ENCODE peak calls at places on chromosomes 16 and 17, in eight cellular contexts. E is psoas muscle; K is CD8-positive, alpha-beta T cell; G is tibial nerve; X is heart left ventricle; P is uterus; Y is ovary; V is heart right ventricle. J is an unnamed sample.

GRCh38 chr17:48582750-48583069 is 4.6 kb upstream of the HOXB4 start:
- DNase-seq in E (no peak), K (no peak), G (no peak), X (no peak), P (no peak), Y (no peak), V (no peak), J (no peak)

GRCh38 chr16:87350031-87350430 is 32.8 kb upstream of the C16orf95 start:
- DNase-seq in E (no peak), K (no peak), G (no peak), X (no peak), P (no peak), Y (no peak), V (peak; percentile 1), J (no peak)

GRCh38 chr17:81445642-81446500 is 50.6 kb downstream of the BAHCC1 start:
- DNase-seq in E (no peak), K (no peak), G (no peak), X (no peak), P (no peak), Y (no peak), V (no peak), J (no peak)

GRCh38 chr17:51795401-51795800 is 363.1 kb downstream of the CA10 start:
- DNase-seq in E (no peak), K (no peak), G (no peak), X (no peak), P (no peak), Y (no peak), V (no peak), J (no peak)

GRCh38 chr16:983044-984030 is 1.8 kb downstream of the SOX8 start:
- DNase-seq in E (no peak), K (no peak), G (no peak), X (no peak), P (no peak), Y (no peak), V (no peak), J (no peak)

GRCh38 chr17:55086635-55087058 is 118.1 kb downstream of the STXBP4 start:
- DNase-seq in E (no peak), K (no peak), G (no peak), X (no peak), P (no peak), Y (no peak), V (no peak), J (no peak)

GRCh38 chr17:59829217-59830006 is 63.3 kb downstream of the TUBD1 start:
- DNase-seq in E (no peak), K (no peak), G (no peak), X (no peak), P (peak; percentile 60), Y (no peak), V (no peak), J (no peak)

GRCh38 chr16:814974-815373 is 14.4 kb upstream of the GNG13 start:
- DNase-seq in E (no peak), K (no peak), G (no peak), X (no peak), P (no peak), Y (no peak), V (no peak), J (no peak)

GRCh38 chr16:85491798-85492616 is 121.1 kb upstream of the GSE1 start:
- DNase-seq in E (peak; percentile 75), K (no peak), G (no peak), X (peak; percentile 91), P (peak; percentile 67), Y (peak; percentile 86), V (peak; percentile 78), J (peak; percentile 64)

GRCh38 chr16:4894276-4895150 is 42.4 kb downstream of the PPL start:
- DNase-seq in E (no peak), K (no peak), G (no peak), X (no peak), P (no peak), Y (no peak), V (no peak), J (no peak)

GRCh38 chr17:74340470-74341023 is 14.5 kb downstream of the KIF19 start:
- DNase-seq in E (no peak), K (no peak), G (no peak), X (no peak), P (no peak), Y (no peak), V (no peak), J (no peak)

GRCh38 chr16:7601100-7601499 is 268.5 kb downstream of the RBFOX1 start:
- DNase-seq in E (no peak), K (no peak), G (no peak), X (no peak), P (no peak), Y (no peak), V (no peak), J (no peak)

GRCh38 chr17:35766903-35767510 is 6.3 kb downstream of the C17orf50 start:
- DNase-seq in E (no peak), K (no peak), G (no peak), X (no peak), P (no peak), Y (no peak), V (no peak), J (no peak)

GRCh38 chr17:66406701-66407644 is 104.6 kb downstream of the PRKCA start:
- DNase-seq in E (no peak), K (no peak), G (no peak), X (no peak), P (no peak), Y (no peak), V (no peak), J (no peak)

GRCh38 chr17:62030264-62030663 is 34.8 kb downstream of the MED13 start:
- DNase-seq in E (no peak), K (no peak), G (no peak), X (no peak), P (no peak), Y (no peak), V (no peak), J (no peak)

GRCh38 chr17:50051082-50051576 is 4.8 kb upstream of the ITGA3 start:
- DNase-seq in E (no peak), K (peak; percentile 14), G (no peak), X (no peak), P (no peak), Y (no peak), V (no peak), J (no peak)

DNA sequence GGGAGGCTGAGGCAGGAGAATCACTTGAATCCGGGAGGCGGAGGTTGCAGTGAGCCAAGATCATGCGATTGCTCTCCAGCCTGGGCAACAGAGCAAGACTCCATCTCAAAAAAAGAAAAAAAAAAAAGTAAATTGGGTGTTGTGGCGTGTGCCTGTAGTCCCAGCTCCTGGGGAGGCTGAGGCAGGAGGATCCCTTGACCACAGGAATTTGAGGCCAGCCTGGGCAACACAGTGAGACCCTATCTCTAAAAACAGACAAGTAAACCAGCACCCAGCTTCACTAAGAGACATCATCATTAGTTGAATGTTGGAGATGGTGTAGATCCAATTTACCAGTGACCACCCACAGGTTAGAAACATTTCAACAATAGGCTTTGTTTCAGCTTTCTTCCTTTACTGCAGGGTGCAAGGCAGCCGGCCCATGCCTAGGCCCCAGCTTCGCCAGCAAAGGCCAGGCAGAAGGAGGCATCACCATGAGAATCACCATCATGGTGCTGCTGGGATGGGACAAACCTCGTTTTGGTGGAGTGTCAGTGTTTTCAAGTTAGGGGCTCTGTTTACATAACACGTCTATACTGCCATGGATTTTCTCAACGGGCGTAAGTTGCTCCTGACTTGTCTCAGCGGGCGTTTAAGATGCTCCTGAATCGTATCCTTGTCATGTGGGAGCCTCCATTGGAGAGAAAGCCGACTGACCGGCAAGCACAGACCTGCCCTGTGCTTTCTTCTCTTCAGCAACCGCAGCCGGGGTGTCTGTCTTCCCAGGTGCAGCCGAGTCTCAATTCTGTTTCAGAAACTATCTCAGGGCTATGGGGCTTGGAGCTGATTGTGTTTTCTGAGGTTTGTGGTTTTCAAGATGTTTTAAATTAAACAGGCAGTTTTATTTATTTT is 7.3 kb downstream of the TCF25 start:
- DNase-seq in E (no peak), K (no peak), G (no peak), X (no peak), P (no peak), Y (no peak), V (no peak), J (no peak)
- H3K4me1 ChIP-seq in E (no peaks in the 10 kb centered on the region), K (no peaks in the 10 kb centered on the region), G (no peaks in the 10 kb centered on the region), X (peaks cover 3% of the 10 kb centered on the region), P (no peaks in the 10 kb centered on the region), Y (no peaks in the 10 kb centered on the region), V (no peaks in the 10 kb centered on the region), J (no peaks in the 10 kb centered on the region)

GRCh38 chr16:24906199-24906808 is 60.5 kb downstream of the SLC5A11 start:
- DNase-seq in E (no peak), K (no peak), G (no peak), X (no peak), P (no peak), Y (no peak), V (no peak), J (no peak)
- TF ChIP-seq CTCF in E (peak; percentile 38), K (no peak), G (peak; percentile 30), X (no peak), P (peak; percentile 15), Y (no peak), V (peak; percentile 45), J (no peak)

GRCh38 chr17:38464251-38464722 is 36.0 kb downstream of the ARHGAP23 start:
- DNase-seq in E (peak; percentile 72), K (no peak), G (peak; percentile 47), X (peak; percentile 82), P (peak; percentile 71), Y (peak; percentile 80), V (peak; percentile 72), J (no peak)
- H3K4me1 ChIP-seq in E (peaks cover 45% of the 10 kb centered on the region), K (no peaks in the 10 kb centered on the region), G (peaks cover 32% of the 10 kb centered on the region), X (peaks cover 79% of the 10 kb centered on the region), P (peaks cover 26% of the 10 kb centered on the region), Y (peaks cover 23% of the 10 kb centered on the region), V (peaks cover 93% of the 10 kb centered on the region), J (no peaks in the 10 kb centered on the region)

GRCh38 chr17:8426094-8426720 is 9.5 kb upstream of the NDEL1 start:
- DNase-seq in E (no peak), K (no peak), G (no peak), X (no peak), P (no peak), Y (no peak), V (no peak), J (peak; percentile 66)

GRCh38 chr17:8430966-8431365 is 4.7 kb upstream of the NDEL1 start:
- DNase-seq in E (peak; percentile 71), K (no peak), G (no peak), X (peak; percentile 71), P (peak; percentile 93), Y (peak; percentile 70), V (peak; percentile 56), J (no peak)

GRCh38 chr17:8421571-8421970 is 14.1 kb upstream of the NDEL1 start:
- DNase-seq in E (no peak), K (no peak), G (no peak), X (no peak), P (no peak), Y (no peak), V (no peak), J (no peak)

GRCh38 chr17:8426802-8427201 is 8.9 kb upstream of the NDEL1 start:
- DNase-seq in E (no peak), K (no peak), G (no peak), X (no peak), P (no peak), Y (no peak), V (no peak), J (no peak)
- TF ChIP-seq CTCF in E (no peak), K (no peak), G (no peak), X (no peak), P (no peak), Y (no peak), V (no peak), J (no peak)

GRCh38 chr17:64016974-64017373 is 3.5 kb downstream of the ICAM2 start:
- DNase-seq in E (no peak), K (no peak), G (no peak), X (no peak), P (no peak), Y (no peak), V (no peak), J (no peak)
- H3K4me1 ChIP-seq in E (peaks cover 11% of the 10 kb centered on the region), K (peaks cover 75% of the 10 kb centered on the region), G (peaks cover 14% of the 10 kb centered on the region), X (peaks cover 39% of the 10 kb centered on the region), P (no peaks in the 10 kb centered on the region), Y (no peaks in the 10 kb centered on the region), V (peaks cover 29% of the 10 kb centered on the region), J (no peaks in the 10 kb centered on the region)